ENCODE peak calls at places on chromosomes 1 and 21, in nine cellular contexts. F is mucosa of descending colon; S is ascending aorta; X is iPS DF 6.9; R is CD4-positive, CD25-positive, alpha-beta regulatory T cell; P is PC-9; J is IMR-90; Y is CD8-positive, alpha-beta memory T cell; Z is fibroblast of lung. V is an unnamed sample. For H3K4me1, the result is how much of the 10 kb centered on the place peaks cover.

GRCh38 chr1:61056674-61057439 is 25.5 kb upstream of the NFIA start:
- DNase-seq in F (peak), X (no peak), Y (peak), P (peak), J (peak), S (peak), R (no peak), Z (peak), V (peak)

GRCh38 chr1:204417231-204417997 is 5.8 kb upstream of the PPP1R15B start:
- DNase-seq in R (no peak), F (no peak), Z (peak), S (peak), J (peak), X (no peak), P (peak), Y (no peak), V (peak)

GRCh38 chr1:118933051-118933781 is 54.9 kb downstream of the TBX15 start:
- DNase-seq in Z (no peak), R (no peak), Y (no peak), P (no peak), X (no peak), F (no peak), J (no peak), S (no peak), V (no peak)

GRCh38 chr1:25889470-25889869 is 14.0 kb upstream of the PAQR7 start:
- DNase-seq in J (peak), F (no peak), P (no peak), Y (no peak), Z (no peak), R (no peak), X (no peak), S (no peak), V (no peak)

GRCh38 chr1:116764906-116765862 is 11.0 kb downstream of the CD2 start:
- DNase-seq in Z (no peak), R (no peak), Y (no peak), S (no peak), X (no peak), J (no peak), P (no peak), F (no peak), V (no peak)

GRCh38 chr1:89556716-89557442 is 32.2 kb downstream of the LRRC8B start:
- DNase-seq in P (no peak), F (no peak), Y (no peak), Z (no peak), X (no peak), S (no peak), R (no peak), J (no peak), V (no peak)

GRCh38 chr1:26404641-26405040 is 6.0 kb upstream of the LIN28A start:
- DNase-seq in X (no peak), Z (peak), J (peak), Y (no peak), F (no peak), P (no peak), S (no peak), R (no peak), V (no peak)

GRCh38 chr1:111904478-111905218 is 84.8 kb downstream of the KCND3 start:
- DNase-seq in F (no peak), X (peak), S (no peak), Z (peak), P (no peak), J (peak), Y (no peak), R (no peak), V (no peak)

GRCh38 chr1:230713915-230714764 is at the start of gene AGT:
- DNase-seq in P (peak), F (peak), R (no peak), Z (peak), X (no peak), S (peak), Y (no peak), J (peak), V (no peak)

GRCh38 chr21:45973475-45974072 is 8.0 kb upstream of the COL6A1 start:
- DNase-seq in P (peak), R (peak), Z (peak), S (peak), F (peak), Y (peak), J (peak), X (no peak), V (peak)

GRCh38 chr1:193498088-193498605 is 311.7 kb upstream of the B3GALT2 start:
- DNase-seq in Y (no peak), X (no peak), P (no peak), R (no peak), S (no peak), F (no peak), Z (no peak), J (no peak), V (no peak)

GRCh38 chr1:89995595-89996397 is 886 bp downstream of the ZNF326 start:
- DNase-seq in Y (no peak), F (no peak), J (no peak), R (no peak), Z (peak), S (no peak), X (no peak), P (no peak), V (no peak)

GRCh38 chr1:163877016-163877415 is 555.3 kb downstream of the NUF2 start:
- DNase-seq in X (no peak), S (no peak), Z (peak), Y (no peak), P (no peak), F (no peak), R (no peak), J (no peak), V (no peak)

GRCh38 chr1:91701494-91701869 is 184.5 kb downstream of the TGFBR3 start:
- DNase-seq in S (no peak), P (no peak), Z (peak), Y (no peak), R (no peak), F (no peak), X (no peak), J (no peak), V (no peak)

GRCh38 chr1:115229016-115229415 is 109.0 kb downstream of the NGF start:
- DNase-seq in Y (no peak), R (no peak), Z (no peak), S (no peak), P (no peak), J (no peak), X (no peak), F (no peak), V (peak)

GRCh38 chr1:15328245-15328784 is 81.3 kb downstream of the FHAD1 start:
- DNase-seq in Y (no peak), P (no peak), R (no peak), F (no peak), S (no peak), Z (no peak), X (no peak), J (no peak), V (no peak)

GRCh38 chr1:244651956-244652698 is 799 bp upstream of the DESI2 start:
- DNase-seq in J (peak), F (no peak), Z (peak), R (no peak), Y (no peak), P (no peak), S (no peak), X (no peak), V (no peak)

GRCh38 chr1:48671578-48671977 is 105.1 kb downstream of the BEND5 start:
- DNase-seq in F (no peak), Y (no peak), R (no peak), P (no peak), X (no peak), S (no peak), Z (no peak), J (no peak), V (no peak)

GRCh38 chr21:28791595-28792282 is 200.9 kb downstream of the LTN1 start:
- DNase-seq in F (no peak), P (no peak), Z (no peak), J (no peak), R (no peak), Y (no peak), X (no peak), S (no peak), V (no peak)

GRCh38 chr1:154358519-154358918 is 33.2 kb downstream of the ATP8B2 start:
- DNase-seq in R (no peak), P (no peak), F (no peak), X (no peak), S (no peak), Z (no peak), Y (no peak), J (no peak), V (no peak)

GRCh38 chr1:20448626-20449215 is 37.3 kb downstream of the CAMK2N1 start:
- DNase-seq in F (no peak), S (no peak), X (no peak), Z (no peak), J (no peak), Y (no peak), R (no peak), P (no peak), V (no peak)

GRCh38 chr1:16978589-16979474 is 1.6 kb downstream of the MFAP2 start:
- DNase-seq in J (peak), Z (peak), S (peak), Y (no peak), X (no peak), P (no peak), F (peak), R (no peak), V (no peak)

GRCh38 chr1:234866007-234866866 is 256.3 kb upstream of the IRF2BP2 start:
- DNase-seq in S (peak), P (peak), F (no peak), Z (peak), Y (no peak), R (no peak), J (peak), X (no peak), V (peak)

GRCh38 chr1:226678701-226679100 is 60.4 kb downstream of the ITPKB start:
- DNase-seq in F (no peak), P (no peak), J (no peak), X (no peak), Y (peak), R (no peak), Z (no peak), S (no peak), V (no peak)

GRCh38 chr1:93723101-93723500 is 41.5 kb upstream of the BCAR3 start:
- DNase-seq in S (no peak), Y (no peak), R (no peak), Z (peak), F (no peak), P (peak), J (no peak), X (no peak), V (no peak)

GRCh38 chr1:243343970-243344749 is 88.3 kb downstream of the SDCCAG8 start:
- DNase-seq in S (no peak), X (no peak), Z (peak), Y (peak), J (peak), P (no peak), F (no peak), R (peak), V (peak)

GRCh38 chr1:185824106-185824505 is 89.9 kb downstream of the HMCN1 start:
- DNase-seq in Z (no peak), R (no peak), S (no peak), F (no peak), J (no peak), X (no peak), P (no peak), Y (no peak), V (no peak)

GRCh38 chr1:59044535-59045121 is 252.3 kb upstream of the FGGY start:
- DNase-seq in P (no peak), X (no peak), Y (peak), Z (no peak), J (peak), F (no peak), S (no peak), R (peak), V (no peak)

GRCh38 chr1:30087465-30087864 is 635.9 kb downstream of the MATN1 start:
- DNase-seq in S (no peak), R (no peak), Y (no peak), Z (no peak), X (no peak), F (no peak), P (peak), J (no peak), V (no peak)

GRCh38 chr1:1230656-1231399 is 973 bp downstream of the SDF4 start:
- DNase-seq in J (peak), Y (no peak), S (no peak), R (no peak), P (no peak), F (peak), X (no peak), Z (peak), V (peak)

GRCh38 chr1:211695135-211695816 is 19.9 kb upstream of the NEK2 start:
- DNase-seq in R (no peak), Y (no peak), S (no peak), J (no peak), P (no peak), Z (no peak), F (no peak), X (no peak), V (no peak)

GRCh38 chr1:17010601-17011438 is 908 bp downstream of the ATP13A2 start:
- DNase-seq in F (peak), R (no peak), P (peak), X (no peak), S (no peak), J (peak), Y (no peak), Z (peak), V (peak)

GRCh38 chr21:24302400-24302799 is 1304.9 kb downstream of the MRPL39 start:
- DNase-seq in S (no peak), Z (no peak), F (no peak), X (no peak), Y (no peak), R (no peak), P (no peak), J (no peak), V (no peak)

GRCh38 chr1:242673652-242674051 is 149.2 kb upstream of the PLD5 start:
- DNase-seq in S (no peak), X (no peak), F (no peak), Y (no peak), P (no peak), Z (no peak), R (no peak), J (no peak), V (no peak)

DNA sequence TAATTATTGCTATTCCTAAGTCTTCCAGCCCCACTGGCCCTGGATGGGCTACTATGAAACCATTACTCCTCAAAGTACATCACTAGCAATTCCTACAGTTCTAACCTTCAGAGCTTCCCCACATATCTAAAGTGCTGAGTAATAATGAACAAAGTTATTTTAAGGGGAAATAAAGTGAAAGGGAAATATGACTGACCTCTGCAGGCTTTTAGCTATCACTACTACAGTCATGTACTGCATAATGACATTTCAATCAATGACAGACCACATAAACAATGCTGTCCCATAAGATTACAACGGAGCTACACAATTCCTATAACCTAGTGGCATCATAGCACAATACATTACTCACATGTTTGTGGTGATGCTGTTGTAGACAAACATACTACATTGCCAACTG is 32.5 kb upstream of the ASPM start:
- DNase-seq in F (no peak), P (no peak), Z (peak), S (no peak), R (no peak), J (peak), X (no peak), Y (no peak), V (no peak)
- H3K4me1 ChIP-seq in F (under half), P (under half), Z (under half), S (under half), R (under half), J (under half), X (under half), Y (under half), V (under half)

GRCh38 chr21:31924548-31924947 is 51.7 kb downstream of the HUNK start:
- DNase-seq in J (no peak), Y (no peak), X (no peak), S (no peak), F (no peak), P (no peak), R (no peak), Z (no peak), V (no peak)

GRCh38 chr21:31929548-31929947 is 56.7 kb downstream of the HUNK start:
- DNase-seq in X (no peak), Y (no peak), Z (no peak), P (no peak), F (no peak), R (no peak), S (no peak), J (no peak), V (no peak)

GRCh38 chr21:31926498-31926897 is 53.7 kb downstream of the HUNK start:
- DNase-seq in R (no peak), Z (no peak), X (no peak), F (no peak), P (no peak), S (no peak), J (no peak), Y (no peak), V (no peak)

GRCh38 chr21:31930001-31930400 is 57.2 kb downstream of the HUNK start:
- DNase-seq in X (no peak), R (no peak), J (no peak), Y (no peak), F (no peak), P (no peak), S (no peak), Z (no peak), V (no peak)

DNA sequence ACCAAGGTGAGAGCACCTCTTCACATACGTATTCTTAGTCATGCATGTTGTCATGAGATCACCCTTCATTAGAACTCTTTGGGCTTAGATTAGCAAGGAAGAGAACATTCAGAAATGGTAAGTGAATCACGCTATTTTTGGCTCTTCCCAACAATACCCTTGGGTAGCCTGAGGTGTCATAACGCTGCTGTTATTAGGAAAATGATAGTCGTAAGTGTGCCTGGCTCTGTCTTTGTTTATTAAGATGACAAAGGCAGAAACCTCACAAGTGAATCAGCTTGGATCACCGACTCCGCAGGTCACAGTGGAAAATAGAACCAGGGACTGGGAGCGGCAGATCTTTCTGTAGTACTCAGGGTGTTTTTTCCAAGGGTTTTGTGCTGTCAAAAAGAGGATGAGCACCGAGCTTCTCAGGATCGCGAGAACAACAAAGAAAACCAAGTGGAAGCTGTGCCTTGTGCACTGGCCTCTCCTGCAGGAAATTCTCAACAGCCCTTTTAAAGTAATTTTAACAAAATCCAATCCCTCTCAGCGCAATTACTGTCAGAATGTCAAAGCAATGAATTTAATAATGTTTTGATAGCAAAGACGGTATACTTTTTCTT is 55.2 kb downstream of the HUNK start:
- DNase-seq in P (no peak), X (no peak), Z (peak), R (no peak), S (no peak), Y (no peak), F (no peak), J (peak), V (no peak)
- H3K4me3 ChIP-seq in P (no peak), X (no peak), Z (no peak), R (no peak), S (no peak), Y (no peak), F (no peak), J (no peak), V (no peak)

GRCh38 chr1:109257682-109258421 is 8.5 kb downstream of the CELSR2 start:
- DNase-seq in J (no peak), Z (no peak), R (no peak), X (no peak), Y (no peak), S (no peak), P (no peak), F (no peak), V (no peak)
- H3K4me1 ChIP-seq in J (under half), Z (under half), R (under half), X (under half), Y (under half), S (under half), P (under half), F (under half), V (half or more)

GRCh38 chr1:100720751-100721150 is 1.2 kb downstream of the VCAM1 start:
- DNase-seq in Z (no peak), R (no peak), J (no peak), Y (no peak), F (no peak), S (no peak), X (no peak), P (no peak), V (no peak)

GRCh38 chr1:100722211-100722610 is 2.7 kb downstream of the VCAM1 start:
- DNase-seq in J (peak), P (no peak), S (no peak), X (no peak), Z (no peak), R (no peak), F (no peak), Y (no peak), V (no peak)

GRCh38 chr1:100724281-100724680 is 4.7 kb downstream of the VCAM1 start:
- DNase-seq in S (no peak), Z (no peak), F (no peak), J (no peak), R (no peak), Y (no peak), X (no peak), P (no peak), V (no peak)

GRCh38 chr1:100719490-100719889 is at the start of gene VCAM1:
- DNase-seq in P (no peak), F (no peak), Z (no peak), X (peak), J (peak), Y (no peak), R (no peak), S (no peak), V (no peak)

DNA sequence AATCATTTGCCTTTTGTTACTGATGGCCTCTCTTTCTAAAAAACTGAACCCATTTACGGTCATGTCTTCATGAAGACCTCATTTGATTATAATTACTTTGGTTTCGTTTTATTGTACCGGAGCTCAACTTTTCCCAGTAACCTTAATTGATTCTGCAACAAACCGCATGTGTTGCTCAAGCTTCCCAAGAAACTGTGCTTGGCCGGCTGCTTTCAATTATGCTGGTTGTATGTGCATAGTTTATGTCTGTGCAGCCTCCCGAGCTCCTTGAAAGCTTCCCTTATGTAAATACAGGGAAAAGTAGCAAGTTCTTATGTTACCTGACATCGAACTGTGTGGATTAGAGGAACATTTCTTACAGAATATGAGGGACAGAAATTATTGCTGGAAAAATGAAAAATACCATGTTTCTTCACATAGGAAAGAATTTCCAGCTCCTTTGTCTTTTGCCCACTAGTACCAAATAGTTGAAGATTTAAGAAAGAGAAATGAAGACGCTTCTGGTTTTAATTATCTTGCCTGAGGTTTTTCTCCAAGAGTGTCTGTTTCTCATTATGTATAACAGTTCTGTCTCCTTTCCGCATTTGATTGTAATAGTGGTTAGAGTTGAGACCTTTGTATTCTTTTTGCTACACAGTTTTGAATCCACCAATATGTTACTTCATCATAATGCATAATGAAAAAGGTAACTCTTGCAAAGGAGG is 2.1 kb downstream of the VCAM1 start:
- DNase-seq in J (peak), R (no peak), P (no peak), S (no peak), X (no peak), Z (peak), Y (no peak), F (no peak), V (peak)
- H3K4me3 ChIP-seq in J (peak), R (no peak), P (no peak), S (peak), X (no peak), Z (peak), Y (no peak), F (no peak), V (peak)

DNA sequence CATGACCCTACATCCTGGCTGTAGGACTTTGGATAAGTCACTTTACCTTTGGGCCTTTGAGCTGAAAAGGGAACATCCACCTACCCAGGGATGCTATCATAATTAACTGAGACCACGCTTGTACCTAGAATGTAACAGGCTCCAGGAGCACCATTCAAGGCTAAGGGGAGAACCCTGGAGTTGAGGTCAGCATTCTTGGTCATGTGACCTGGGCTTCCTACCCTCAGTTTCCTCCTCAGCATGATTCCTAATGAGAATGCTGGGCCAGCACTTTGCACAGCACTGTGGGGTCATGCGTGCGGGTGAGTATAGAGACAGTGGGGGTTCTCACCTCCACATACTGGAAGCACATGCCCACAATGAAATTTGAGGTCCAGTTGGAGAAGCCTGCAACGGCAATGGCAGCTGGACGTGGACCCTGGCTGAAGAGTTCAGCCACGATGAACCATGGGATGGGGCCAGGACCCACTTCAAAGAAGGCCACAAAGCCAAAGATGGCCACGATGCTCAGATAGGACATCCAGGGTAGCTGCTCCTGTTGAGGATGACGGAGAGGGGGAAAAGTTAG is 31.3 kb downstream of the SLC2A1 start:
- DNase-seq in Y (no peak), J (no peak), X (no peak), F (peak), P (no peak), R (no peak), Z (no peak), S (no peak), V (no peak)
- H3K4me1 ChIP-seq in Y (half or more), J (under half), X (under half), F (under half), P (under half), R (under half), Z (under half), S (under half), V (under half)

V was measured in mammary epithelial cell.